ENCODE peak calls at places on chromosomes 4 and X, in eight cellular contexts. D is NCI-H187 treated with DMSO at 0.1 percent for 48 hours, A is renal cortical epithelial cell, Y is NCI-H146, L is COR-L47, V is iPS-NIHi11, W is cardiac muscle cell, R is heart right ventricle. K is an unnamed sample.

GRCh38 chrX:41559662-41560061 is 112.5 kb downstream of the NYX start:
- DNase-seq in D (no peak), A (peak; percentile 87), Y (no peak), L (no peak), V (no peak), W (peak; percentile 77), R (no peak), K (no peak)

GRCh38 chrX:24002792-24003191 is 24.2 kb downstream of the KLHL15 start:
- DNase-seq in D (no peak), A (no peak), Y (no peak), L (no peak), V (no peak), W (no peak), R (no peak), K (no peak)

GRCh38 chr4:152036626-152037025 is 275.8 kb upstream of the GATB start:
- DNase-seq in D (no peak), A (no peak), Y (no peak), L (no peak), V (no peak), W (no peak), R (no peak), K (no peak)

GRCh38 chr4:100694467-100694866 is 176.6 kb upstream of the EMCN start:
- DNase-seq in D (no peak), A (no peak), Y (no peak), L (no peak), V (no peak), W (no peak), R (no peak), K (no peak)

GRCh38 chr4:138734746-138735145 is 280.8 kb upstream of the NOCT start:
- DNase-seq in D (no peak), A (peak; percentile 39), Y (no peak), L (no peak), V (no peak), W (peak; percentile 65), R (no peak), K (no peak)

GRCh38 chr4:75511841-75512240 is 2.4 kb downstream of the RCHY1 start:
- DNase-seq in D (no peak), A (no peak), Y (no peak), L (no peak), V (peak; percentile 17), W (peak; percentile 2), R (no peak), K (no peak)

GRCh38 chr4:68342139-68342538 is 7.8 kb downstream of the YTHDC1 start:
- DNase-seq in D (no peak), A (peak; percentile 89), Y (peak; percentile 20), L (peak; percentile 46), V (peak; percentile 4), W (peak; percentile 70), R (no peak), K (no peak)

GRCh38 chr4:146550161-146550560 is 28.4 kb upstream of the SLC10A7 start:
- DNase-seq in D (no peak), A (no peak), Y (no peak), L (no peak), V (no peak), W (no peak), R (no peak), K (no peak)

GRCh38 chr4:16573181-16573580 is 325.3 kb downstream of the LDB2 start:
- DNase-seq in D (no peak), A (peak; percentile 43), Y (no peak), L (no peak), V (no peak), W (peak; percentile 33), R (no peak), K (no peak)

GRCh38 chr4:137474711-137475301 is 57.5 kb downstream of the PCDH18 start:
- DNase-seq in D (no peak), A (peak; percentile 2), Y (peak; percentile 30), L (peak; percentile 52), V (no peak), W (peak; percentile 87), R (no peak), K (no peak)

GRCh38 chrX:2707334-2707760 is 16.3 kb downstream of the CD99 start:
- DNase-seq in D (no peak), A (peak; percentile 94), Y (no peak), L (no peak), V (peak; percentile 42), W (peak; percentile 67), R (peak; percentile 34), K (no peak)

GRCh38 chrX:349196-349595 is 30.6 kb upstream of the GTPBP6 start:
- DNase-seq in D (no peak), A (no peak), Y (no peak), L (no peak), V (no peak), W (peak; percentile 13), R (no peak), K (no peak)

GRCh38 chr4:2946812-2947600 is 16.2 kb downstream of the NOP14 start:
- DNase-seq in D (no peak), A (no peak), Y (no peak), L (no peak), V (no peak), W (no peak), R (no peak), K (no peak)

GRCh38 chr4:40283968-40284367 is 51.2 kb upstream of the CHRNA9 start:
- DNase-seq in D (no peak), A (peak; percentile 95), Y (no peak), L (no peak), V (peak; percentile 46), W (no peak), R (no peak), K (no peak)

GRCh38 chr4:80008971-80009370 is 64.1 kb downstream of the ANTXR2 start:
- DNase-seq in D (no peak), A (no peak), Y (no peak), L (no peak), V (no peak), W (no peak), R (no peak), K (no peak)

GRCh38 chr4:41683321-41683720 is 65.2 kb downstream of the PHOX2B start:
- DNase-seq in D (no peak), A (peak; percentile 66), Y (no peak), L (no peak), V (no peak), W (no peak), R (no peak), K (no peak)

GRCh38 chr4:11774346-11774745 is 345.7 kb upstream of the HS3ST1 start:
- DNase-seq in D (no peak), A (peak; percentile 70), Y (no peak), L (no peak), V (no peak), W (peak; percentile 82), R (no peak), K (no peak)

K was measured in NCI-H510A treated with DMSO at 0.1 percent for 48 hours.